ENCODE peak calls at places on chromosomes 3 and 15, in eight cellular contexts. C is A172, X is AG20443, P is ovary, Y is Right ventricle myocardium superior, H is progenitor cell of endocrine pancreas, R is HFFc6, D is B cell. S is an unnamed sample.

GRCh38 chr15:69398541-69398940 is 15.6 kb upstream of the KIF23 start:
- DNase-seq in C (no peak), X (peak; percentile 68), P (no peak), Y (no peak), H (no peak), R (peak; percentile 66), D (no peak), S (no peak)

GRCh38 chr3:59572106-59572505 is 522.3 kb upstream of the CFAP20DC start:
- DNase-seq in C (no peak), X (no peak), P (no peak), Y (no peak), H (no peak), R (no peak), D (no peak), S (no peak)

GRCh38 chr3:149726716-149727407 is 25.4 kb downstream of the COMMD2 start:
- DNase-seq in C (no peak), X (peak; percentile 26), P (no peak), Y (no peak), H (no peak), R (no peak), D (no peak), S (no peak)

GRCh38 chr3:58804914-58805313 is 138.3 kb upstream of the FAM3D start:
- DNase-seq in C (no peak), X (no peak), P (no peak), Y (no peak), H (no peak), R (no peak), D (no peak), S (no peak)

GRCh38 chr3:88195951-88196434 is 46.2 kb downstream of the C3orf38 start:
- DNase-seq in C (peak; percentile 30), X (no peak), P (no peak), Y (no peak), H (no peak), R (no peak), D (no peak), S (no peak)

GRCh38 chr3:65288781-65289180 is 601.0 kb upstream of the ADAMTS9 start:
- DNase-seq in C (no peak), X (no peak), P (no peak), Y (no peak), H (no peak), R (no peak), D (no peak), S (no peak)

GRCh38 chr15:82048809-82049208 is 3.0 kb upstream of the MEX3B start:
- DNase-seq in C (no peak), X (no peak), P (no peak), Y (no peak), H (no peak), R (no peak), D (no peak), S (no peak)

GRCh38 chr3:20997183-20997582 is 753.8 kb downstream of the ZNF385D start:
- DNase-seq in C (no peak), X (no peak), P (no peak), Y (no peak), H (no peak), R (no peak), D (no peak), S (no peak)

GRCh38 chr15:75836953-75837321 is 6.3 kb upstream of the UBE2Q2 start:
- DNase-seq in C (peak; percentile 73), X (peak; percentile 88), P (no peak), Y (peak; percentile 42), H (no peak), R (peak; percentile 77), D (no peak), S (no peak)

GRCh38 chr3:46719044-46719565 is 1.4 kb upstream of the PRSS50 start:
- DNase-seq in C (no peak), X (no peak), P (no peak), Y (no peak), H (no peak), R (no peak), D (no peak), S (no peak)

GRCh38 chr3:153051427-153052095 is 110.5 kb upstream of the RAP2B start:
- DNase-seq in C (peak; percentile 92), X (peak; percentile 59), P (no peak), Y (no peak), H (no peak), R (peak; percentile 79), D (no peak), S (no peak)

GRCh38 chr15:89421219-89421618 is 75.2 kb downstream of the RHCG start:
- DNase-seq in C (no peak), X (no peak), P (no peak), Y (no peak), H (no peak), R (no peak), D (no peak), S (no peak)

GRCh38 chr15:94493176-94493575 is 261.8 kb downstream of the MCTP2 start:
- DNase-seq in C (no peak), X (no peak), P (no peak), Y (no peak), H (no peak), R (no peak), D (no peak), S (no peak)

GRCh38 chr15:65326844-65327243 is 22.4 kb downstream of the RNU5B-1 start:
- DNase-seq in C (no peak), X (no peak), P (no peak), Y (no peak), H (no peak), R (no peak), D (no peak), S (no peak)

GRCh38 chr15:60972301-60972700 is 256.8 kb downstream of the RORA start:
- DNase-seq in C (peak; percentile 8), X (peak; percentile 60), P (no peak), Y (no peak), H (no peak), R (peak; percentile 92), D (no peak), S (no peak)

GRCh38 chr3:190718691-190719090 is 143.8 kb downstream of the GMNC start:
- DNase-seq in C (peak; percentile 48), X (peak; percentile 71), P (no peak), Y (no peak), H (no peak), R (peak; percentile 46), D (no peak), S (no peak)

GRCh38 chr15:93066834-93067648 is 22.0 kb downstream of the RGMA start:
- DNase-seq in C (peak; percentile 4), X (no peak), P (no peak), Y (peak; percentile 38), H (no peak), R (no peak), D (no peak), S (no peak)

GRCh38 chr3:128730521-128730920 is 4.5 kb downstream of the RAB7A start:
- DNase-seq in C (no peak), X (no peak), P (no peak), Y (no peak), H (no peak), R (no peak), D (no peak), S (no peak)

GRCh38 chr3:12486916-12487315 is 2.6 kb downstream of the TSEN2 start:
- DNase-seq in C (no peak), X (no peak), P (no peak), Y (no peak), H (no peak), R (no peak), D (no peak), S (no peak)

GRCh38 chr3:126970101-126970500 is 12.8 kb upstream of the PLXNA1 start:
- DNase-seq in C (no peak), X (no peak), P (no peak), Y (no peak), H (no peak), R (no peak), D (no peak), S (no peak)

GRCh38 chr15:64288577-64288976 is 67.4 kb downstream of the CSNK1G1 start:
- DNase-seq in C (no peak), X (no peak), P (no peak), Y (no peak), H (no peak), R (peak; percentile 45), D (no peak), S (no peak)

GRCh38 chr3:23937296-23937695 is 7.8 kb upstream of the NR1D2 start:
- DNase-seq in C (no peak), X (no peak), P (no peak), Y (no peak), H (no peak), R (no peak), D (no peak), S (no peak)